ENCODE peak calls at places on chromosome 20, in six cellular contexts. R is upper lobe of right lung, E is ureter, J is tibial artery, C is iris pigment epithelial cell, Q is germinal center. K is an unnamed sample.

GRCh38 chr20:17992224-17992637 is 23.4 kb downstream of the MGME1 start:
- DNase-seq in R (no peak), E (no peak), J (no peak), C (peak), Q (no peak), K (no peak)

GRCh38 chr20:53265304-53265875 is 293.2 kb downstream of the TSHZ2 start:
- DNase-seq in R (no peak), E (no peak), J (no peak), C (no peak), Q (no peak), K (no peak)

GRCh38 chr20:23937303-23938117 is 51.1 kb downstream of the GGTLC1 start:
- DNase-seq in R (peak), E (peak), J (no peak), C (peak), Q (peak), K (peak)

GRCh38 chr20:11174861-11175260 is 501.1 kb upstream of the JAG1 start:
- DNase-seq in R (no peak), E (no peak), J (no peak), C (no peak), Q (no peak), K (no peak)

GRCh38 chr20:38094373-38094775 is 60.8 kb downstream of the RPRD1B start:
- DNase-seq in R (no peak), E (no peak), J (peak), C (peak), Q (peak), K (peak)

GRCh38 chr20:24771651-24772061 is 177.4 kb upstream of the CST7 start:
- DNase-seq in R (no peak), E (peak), J (peak), C (no peak), Q (no peak), K (no peak)

GRCh38 chr20:58717278-58718091 is 24.9 kb downstream of the NPEPL1 start:
- DNase-seq in R (no peak), E (peak), J (peak), C (no peak), Q (no peak), K (no peak)

GRCh38 chr20:41232971-41233926 is 84.3 kb downstream of the ZHX3 start:
- DNase-seq in R (no peak), E (no peak), J (no peak), C (peak), Q (no peak), K (peak)

GRCh38 chr20:25247100-25247665 is 702 bp upstream of the PYGB start:
- DNase-seq in R (peak), E (peak), J (peak), C (peak), Q (peak), K (peak)

GRCh38 chr20:54642733-54643667 is 167.6 kb downstream of the DOK5 start:
- DNase-seq in R (no peak), E (no peak), J (no peak), C (no peak), Q (no peak), K (no peak)

GRCh38 chr20:2603816-2604505 is 48.5 kb upstream of the NOP56 start:
- DNase-seq in R (no peak), E (no peak), J (no peak), C (no peak), Q (no peak), K (no peak)

GRCh38 chr20:2093883-2094282 is 7.7 kb upstream of the STK35 start:
- DNase-seq in R (no peak), E (no peak), J (no peak), C (no peak), Q (peak), K (no peak)

GRCh38 chr20:54534101-54534500 is 58.7 kb downstream of the DOK5 start:
- DNase-seq in R (no peak), E (no peak), J (no peak), C (no peak), Q (no peak), K (no peak)

GRCh38 chr20:18906046-18906445 is 92.5 kb downstream of the SCP2D1 start:
- DNase-seq in R (no peak), E (no peak), J (no peak), C (no peak), Q (peak), K (no peak)

GRCh38 chr20:49054032-49054643 is 8.0 kb downstream of the CSE1L start:
- DNase-seq in R (no peak), E (no peak), J (no peak), C (peak), Q (no peak), K (no peak)

GRCh38 chr20:50957276-50957675 is 1.1 kb downstream of the DPM1 start:
- DNase-seq in R (no peak), E (no peak), J (no peak), C (peak), Q (no peak), K (no peak)

GRCh38 chr20:23336476-23336875 is 14.1 kb upstream of the NXT1 start:
- DNase-seq in R (no peak), E (no peak), J (no peak), C (no peak), Q (no peak), K (no peak)

GRCh38 chr20:40339661-40340449 is 349.2 kb downstream of the MAFB start:
- DNase-seq in R (peak), E (no peak), J (peak), C (no peak), Q (no peak), K (peak)

GRCh38 chr20:34712525-34713192 is 8.5 kb downstream of the TP53INP2 start:
- DNase-seq in R (no peak), E (no peak), J (no peak), C (no peak), Q (no peak), K (no peak)

GRCh38 chr20:49566401-49566800 is 1.5 kb downstream of the PTGIS start:
- DNase-seq in R (no peak), E (no peak), J (no peak), C (no peak), Q (no peak), K (no peak)

GRCh38 chr20:11432407-11432806 is 485.3 kb upstream of the BTBD3 start:
- DNase-seq in R (no peak), E (no peak), J (no peak), C (peak), Q (no peak), K (peak)

GRCh38 chr20:56989516-56989915 is 276.9 kb downstream of the BMP7 start:
- DNase-seq in R (no peak), E (no peak), J (no peak), C (no peak), Q (no peak), K (peak)

GRCh38 chr20:8117636-8118413 is 14.2 kb upstream of the PLCB1 start:
- DNase-seq in R (no peak), E (no peak), J (no peak), C (no peak), Q (no peak), K (no peak)

GRCh38 chr20:38774167-38774566 is 25.9 kb downstream of the ACTR5 start:
- DNase-seq in R (no peak), E (no peak), J (no peak), C (no peak), Q (no peak), K (no peak)

GRCh38 chr20:6841128-6841527 is 73.6 kb downstream of the BMP2 start:
- DNase-seq in R (no peak), E (no peak), J (no peak), C (no peak), Q (no peak), K (no peak)

GRCh38 chr20:50130346-50130703 is 17.4 kb upstream of the UBE2V1 start:
- DNase-seq in R (no peak), E (no peak), J (no peak), C (no peak), Q (no peak), K (no peak)

GRCh38 chr20:50308513-50309279 is 118.1 kb downstream of the CEBPB start:
- DNase-seq in R (peak), E (peak), J (peak), C (peak), Q (no peak), K (peak)

GRCh38 chr20:61912665-61913422 is 152.8 kb downstream of the TAF4 start:
- DNase-seq in R (no peak), E (no peak), J (no peak), C (no peak), Q (no peak), K (no peak)

GRCh38 chr20:53660947-53661381 is 67.3 kb upstream of the ZNF217 start:
- DNase-seq in R (no peak), E (no peak), J (no peak), C (no peak), Q (no peak), K (no peak)

GRCh38 chr20:6178537-6178936 is 55.7 kb upstream of the FERMT1 start:
- DNase-seq in R (no peak), E (no peak), J (no peak), C (peak), Q (no peak), K (peak)

GRCh38 chr20:1897486-1897885 is 2.3 kb downstream of the SIRPA start:
- DNase-seq in R (no peak), E (peak), J (peak), C (peak), Q (no peak), K (no peak)

GRCh38 chr20:38229376-38230252 is 30.9 kb downstream of the KIAA1755 start:
- DNase-seq in R (no peak), E (no peak), J (no peak), C (no peak), Q (peak), K (peak)

GRCh38 chr20:61249626-61250025 is 2.4 kb upstream of the CDH4 start:
- DNase-seq in R (no peak), E (no peak), J (no peak), C (no peak), Q (no peak), K (no peak)

K was measured in bronchial epithelial cell.